ENCODE peak calls at places on chromosome 13, in five cellular contexts. F is choroid plexus epithelial cell; E is stimulated activated CD4-positive, alpha-beta T cell treated with anti-CD3 and anti-CD28 coated beads, Interleukin-1b, Interleukin-23, amount 100 ng/mL, for 24 hours; K is hypothalamus; L is activated naive CD4-positive, alpha-beta T cell. Z is an unnamed sample.

GRCh38 chr13:44617648-44618047 is 41.5 kb upstream of the TSC22D1 start:
- DNase-seq in E (no peak), F (no peak), K (no peak), L (no peak), Z (no peak)

GRCh38 chr13:38872693-38873092 is 117.9 kb downstream of the STOML3 start:
- DNase-seq in E (peak), L (peak), K (no peak), F (peak), Z (peak)

GRCh38 chr13:77118134-77118533 is 91.2 kb upstream of the FBXL3 start:
- DNase-seq in F (no peak), K (no peak), E (no peak), L (no peak), Z (peak)

GRCh38 chr13:67225252-67226159 is 4.6 kb downstream of the PCDH9 start:
- DNase-seq in E (no peak), K (no peak), L (no peak), F (no peak), Z (no peak)

GRCh38 chr13:33454844-33455256 is 169.3 kb upstream of the STARD13 start:
- DNase-seq in K (no peak), F (no peak), E (no peak), L (no peak), Z (no peak)

GRCh38 chr13:23636360-23636759 is 66.1 kb downstream of the TNFRSF19 start:
- DNase-seq in L (no peak), F (no peak), K (no peak), E (no peak), Z (no peak)

GRCh38 chr13:48144413-48145035 is 49.6 kb upstream of the MED4 start:
- DNase-seq in K (no peak), E (no peak), L (no peak), F (peak), Z (no peak)

GRCh38 chr13:81425286-81425685 is 1084.4 kb upstream of the SPRY2 start:
- DNase-seq in E (no peak), F (no peak), L (no peak), K (no peak), Z (no peak)